ENCODE peak calls at places on chromosomes 6 and 20, in five cellular contexts. P is A549, U is foreskin fibroblast, A is epithelial cell of proximal tubule, E is astrocyte of the spinal cord. Y is an unnamed sample.

GRCh38 chr6:117396228-117396627 is 29.5 kb downstream of the ROS1 start:
- DNase-seq in P (no peak), U (peak; percentile 21), A (no peak), E (no peak), Y (no peak)

GRCh38 chr20:20217626-20218025 is 150.3 kb upstream of the INSM1 start:
- DNase-seq in P (no peak), U (no peak), A (no peak), E (no peak), Y (no peak)

GRCh38 chr6:72461144-72461543 is 160.7 kb upstream of the KCNQ5 start:
- DNase-seq in P (no peak), U (peak; percentile 32), A (no peak), E (peak; percentile 60), Y (peak; percentile 10)

GRCh38 chr20:1816384-1817381 is 78.5 kb upstream of the SIRPA start:
- DNase-seq in P (no peak), U (peak; percentile 81), A (peak; percentile 69), E (peak; percentile 38), Y (peak; percentile 90)

GRCh38 chr6:44068607-44069296 is 58.5 kb downstream of the MRPL14 start:
- DNase-seq in P (no peak), U (no peak), A (no peak), E (peak; percentile 82), Y (no peak)

GRCh38 chr20:6663104-6663503 is 104.4 kb upstream of the BMP2 start:
- DNase-seq in P (no peak), U (no peak), A (no peak), E (no peak), Y (no peak)

GRCh38 chr6:169591616-169592015 is 110.2 kb downstream of the WDR27 start:
- DNase-seq in P (no peak), U (no peak), A (no peak), E (no peak), Y (no peak)

GRCh38 chr20:60906555-60906954 is 345.5 kb upstream of the CDH4 start:
- DNase-seq in P (no peak), U (no peak), A (no peak), E (no peak), Y (no peak)

GRCh38 chr6:15398657-15399287 is 152.9 kb downstream of the JARID2 start:
- DNase-seq in P (no peak), U (no peak), A (no peak), E (no peak), Y (no peak)

DNA sequence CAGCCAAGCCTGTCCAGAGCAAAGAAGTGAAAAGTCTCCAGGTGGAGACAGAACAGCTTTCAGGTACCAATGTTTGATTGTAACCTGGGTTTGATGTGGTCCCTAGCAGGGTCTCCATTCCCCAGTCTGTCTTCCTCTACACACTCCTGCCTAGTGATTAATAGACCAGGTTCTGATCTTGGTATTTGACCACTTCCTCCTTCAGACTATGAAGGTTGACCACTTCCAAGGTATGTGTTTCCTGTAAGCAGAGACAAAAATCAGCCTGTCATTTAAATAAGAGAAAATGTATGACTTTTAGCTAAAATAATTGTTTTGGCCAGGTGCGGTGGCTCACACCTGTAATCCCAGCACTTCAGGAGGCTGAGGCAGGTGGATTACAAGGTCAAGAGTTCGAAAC is 41.8 kb upstream of the TOP1 start:
- DNase-seq in P (no peak), U (no peak), A (no peak), E (no peak), Y (no peak)
- TF ChIP-seq CTCF in P (no peak), U (no peak), A (no peak), E (no peak), Y (no peak)

DNA sequence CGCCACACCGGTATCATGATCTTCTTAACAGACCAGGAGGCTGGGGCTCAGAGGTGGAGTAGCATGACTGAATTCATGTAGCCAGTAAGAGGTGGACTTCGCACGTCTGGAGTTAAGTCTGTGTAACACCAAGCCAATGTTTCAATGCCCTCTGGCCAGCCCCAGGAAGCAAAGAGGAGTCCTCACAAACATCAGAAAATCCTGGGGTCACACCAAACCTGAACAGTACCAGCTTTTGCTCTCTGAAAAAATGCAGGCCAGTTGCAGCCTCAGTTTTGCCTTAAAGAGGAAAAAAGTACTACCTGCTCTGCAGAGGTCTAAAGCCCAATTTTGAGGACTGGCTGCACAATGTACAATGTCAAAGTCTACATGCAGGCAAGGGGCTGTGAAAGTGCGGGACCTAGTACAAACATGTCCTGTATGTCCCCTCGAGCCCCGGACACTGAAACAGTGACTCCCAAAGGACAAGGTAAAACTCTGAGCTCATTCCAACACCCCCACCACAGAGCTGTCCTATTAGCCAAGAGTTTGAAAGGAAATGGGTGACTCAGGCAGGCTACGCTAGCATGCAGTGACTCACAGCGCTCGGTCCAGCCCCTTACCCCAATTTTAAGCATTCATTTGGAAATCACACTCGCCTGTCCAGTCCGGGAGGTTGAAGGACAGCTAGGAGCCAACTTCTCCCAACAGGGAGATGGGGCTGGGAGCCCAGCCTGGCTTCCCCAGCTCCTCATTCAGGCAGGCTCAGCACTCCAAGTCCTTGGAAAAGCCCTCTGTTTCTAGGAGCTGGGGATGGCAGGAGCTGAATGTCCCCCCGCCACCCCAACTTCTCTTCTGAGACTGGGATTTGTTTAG is 4.1 kb downstream of the SDC4 start:
- DNase-seq in P (no peak), U (peak; percentile 91), A (no peak), E (peak; percentile 87), Y (peak; percentile 71)
- H3K4me3 ChIP-seq in P (peak overlapping the region; percentile 18), U (peak overlapping the region; percentile 40), A (peak overlapping the region; percentile 97), E (peak overlapping the region; percentile 12), Y (peak overlapping the region; percentile 17)

DNA sequence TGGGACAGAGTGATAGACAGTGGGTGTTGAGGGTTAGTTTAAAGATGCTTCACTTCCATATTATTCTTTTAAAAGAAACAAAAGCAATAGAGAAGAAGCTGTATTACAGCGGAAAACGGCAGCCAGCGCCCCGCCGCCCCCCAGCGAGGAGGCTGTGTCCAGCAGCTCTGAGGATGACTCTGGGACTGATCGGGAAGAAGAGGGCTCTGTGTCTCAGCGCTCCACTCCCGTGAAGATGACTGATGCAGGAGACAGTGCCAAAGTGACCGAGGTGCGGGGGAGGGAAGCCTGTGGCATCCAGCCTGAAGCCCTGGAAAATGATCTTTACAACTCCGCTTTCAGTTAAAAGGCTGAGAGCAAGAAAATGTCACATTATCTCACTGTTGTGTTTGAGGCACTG is 100.2 kb downstream of the FIG4 start:
- DNase-seq in P (no peak), U (no peak), A (no peak), E (no peak), Y (no peak)
- TF ChIP-seq CTCF in P (no peak), U (no peak), A (no peak), E (no peak), Y (peak; percentile 9)

GRCh38 chr6:33103776-33104175 is 28.0 kb downstream of the HLA-DPB1 start:
- DNase-seq in P (no peak), U (no peak), A (no peak), E (no peak), Y (no peak)
- H3K4me3 ChIP-seq in P (no peak overlapping the region), U (no peak overlapping the region), A (no peak overlapping the region), E (no peak overlapping the region), Y (no peak overlapping the region)

GRCh38 chr6:90294614-90294988 is 2.0 kb downstream of the BACH2 start:
- DNase-seq in P (no peak), U (no peak), A (no peak), E (peak; percentile 25), Y (no peak)

GRCh38 chr6:90294989-90295853 is 1.4 kb downstream of the BACH2 start:
- DNase-seq in P (no peak), U (peak; percentile 15), A (no peak), E (peak; percentile 53), Y (no peak)

GRCh38 chr6:90297124-90297865 is 652 bp upstream of the BACH2 start:
- DNase-seq in P (no peak), U (no peak), A (no peak), E (no peak), Y (no peak)

GRCh38 chr6:90296346-90297123 is at the start of gene BACH2:
- DNase-seq in P (peak; percentile 52), U (peak; percentile 73), A (no peak), E (peak; percentile 88), Y (no peak)

DNA sequence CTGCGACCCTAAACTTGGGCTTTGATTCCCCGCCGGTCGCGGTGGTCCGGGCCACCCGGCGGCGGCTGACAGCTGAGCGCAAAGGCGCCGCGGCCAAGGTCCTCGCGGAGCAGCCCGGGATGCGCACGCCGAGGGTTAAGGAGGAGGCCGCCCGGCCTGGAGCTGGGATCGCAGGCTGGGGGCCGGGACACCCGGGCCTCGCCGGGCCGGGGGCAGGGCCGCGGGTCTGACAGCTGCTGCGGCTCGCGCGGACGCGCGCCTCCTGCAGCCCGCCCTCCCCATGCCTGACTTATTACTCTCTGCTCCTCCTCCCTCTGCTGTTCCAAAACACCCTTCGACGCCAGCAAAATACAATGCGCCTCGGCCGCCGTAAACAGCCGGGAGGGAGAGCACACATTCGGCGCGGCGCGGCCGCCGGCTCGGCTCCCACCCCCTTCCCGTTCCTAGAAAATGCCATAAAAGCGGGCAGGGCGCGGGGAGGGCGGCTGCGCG is 743 bp downstream of the BACH2 start:
- DNase-seq in P (peak; percentile 8), U (peak; percentile 50), A (no peak), E (peak; percentile 70), Y (no peak)
- TF ChIP-seq CTCF in P (no peak), U (no peak), A (no peak), E (no peak), Y (no peak)

Y was measured in AG09309.